ENCODE peak calls at places on chromosomes 1 and 21, in six cellular contexts. U, C, A, Y, S and N are unnamed samples.

GRCh38 chr1:25649505-25650218 is 33.1 kb downstream of the MAN1C1 start:
- DNase-seq in U (no peak), C (no peak), A (no peak), Y (peak; percentile 57), S (no peak), N (no peak)

GRCh38 chr1:25216123-25216522 is 16.2 kb downstream of the SYF2 start:
- DNase-seq in U (no peak), C (no peak), A (no peak), Y (no peak), S (no peak), N (no peak)

GRCh38 chr1:96973605-96974004 is 252.0 kb downstream of the PTBP2 start:
- DNase-seq in U (no peak), C (no peak), A (peak; percentile 33), Y (no peak), S (no peak), N (no peak)

GRCh38 chr21:28253378-28253777 is 739.3 kb downstream of the LTN1 start:
- DNase-seq in U (no peak), C (no peak), A (peak; percentile 62), Y (no peak), S (no peak), N (no peak)

GRCh38 chr1:6358757-6359567 is 34.6 kb downstream of the ACOT7 start:
- DNase-seq in U (no peak), C (peak; percentile 63), A (peak; percentile 86), Y (no peak), S (no peak), N (peak; percentile 71)

GRCh38 chr1:27074175-27074780 is 61.6 kb upstream of the TENT5B start:
- DNase-seq in U (no peak), C (no peak), A (peak; percentile 12), Y (no peak), S (peak; percentile 96), N (no peak)

GRCh38 chr1:40132383-40133121 is 28.6 kb upstream of the RLF start:
- DNase-seq in U (no peak), C (peak; percentile 19), A (no peak), Y (no peak), S (no peak), N (peak; percentile 7)

GRCh38 chr1:168892945-168893344 is 163.9 kb upstream of the DPT start:
- DNase-seq in U (no peak), C (no peak), A (no peak), Y (no peak), S (no peak), N (no peak)

GRCh38 chr1:90579212-90579802 is 137.8 kb downstream of the BARHL2 start:
- DNase-seq in U (no peak), C (peak; percentile 40), A (peak; percentile 40), Y (no peak), S (peak; percentile 26), N (peak; percentile 74)

GRCh38 chr1:23524716-23525401 is 6.2 kb downstream of the E2F2 start:
- DNase-seq in U (no peak), C (peak; percentile 75), A (no peak), Y (no peak), S (peak; percentile 99), N (no peak)

GRCh38 chr1:90925928-90926869 is 95.6 kb downstream of the ZNF644 start:
- DNase-seq in U (no peak), C (no peak), A (peak; percentile 84), Y (no peak), S (peak; percentile 24), N (peak; percentile 65)

GRCh38 chr1:240109130-240109529 is 17.4 kb downstream of the FMN2 start:
- DNase-seq in U (no peak), C (no peak), A (no peak), Y (no peak), S (no peak), N (no peak)

GRCh38 chr21:40531016-40531415 is 315.9 kb downstream of the DSCAM start:
- DNase-seq in U (no peak), C (no peak), A (no peak), Y (no peak), S (no peak), N (no peak)

GRCh38 chr1:231971397-231972233 is 345.0 kb downstream of the DISC1 start:
- DNase-seq in U (no peak), C (no peak), A (peak; percentile 64), Y (no peak), S (no peak), N (no peak)

GRCh38 chr1:70220517-70221240 is 501 bp upstream of the SRSF11 start:
- DNase-seq in U (no peak), C (peak; percentile 7), A (no peak), Y (no peak), S (no peak), N (peak; percentile 8)

GRCh38 chr1:6880951-6881690 is 95.9 kb downstream of the CAMTA1 start:
- DNase-seq in U (no peak), C (no peak), A (no peak), Y (no peak), S (no peak), N (no peak)

GRCh38 chr1:54172614-54173312 is 20.0 kb upstream of the CDCP2 start:
- DNase-seq in U (no peak), C (no peak), A (peak; percentile 45), Y (no peak), S (no peak), N (no peak)

GRCh38 chr1:29090937-29091618 is 32.6 kb downstream of the TMEM200B start:
- DNase-seq in U (no peak), C (no peak), A (no peak), Y (no peak), S (no peak), N (no peak)

GRCh38 chr1:188706742-188707141 is 1770.9 kb downstream of the BRINP3 start:
- DNase-seq in U (no peak), C (no peak), A (peak; percentile 89), Y (no peak), S (no peak), N (no peak)

GRCh38 chr21:35641271-35642016 is 418.9 kb downstream of the SETD4 start:
- DNase-seq in U (no peak), C (no peak), A (peak; percentile 67), Y (no peak), S (no peak), N (no peak)

GRCh38 chr1:187641015-187641414 is 812.3 kb downstream of the PLA2G4A start:
- DNase-seq in U (no peak), C (no peak), A (no peak), Y (no peak), S (no peak), N (no peak)

GRCh38 chr1:2961081-2961480 is 60.2 kb upstream of the ACTRT2 start:
- DNase-seq in U (no peak), C (no peak), A (no peak), Y (no peak), S (no peak), N (no peak)

GRCh38 chr1:110548381-110548780 is 29.4 kb upstream of the KCNA10 start:
- DNase-seq in U (no peak), C (peak; percentile 59), A (peak; percentile 8), Y (peak; percentile 39), S (no peak), N (peak; percentile 75)

GRCh38 chr1:187408217-187409004 is 579.7 kb downstream of the PLA2G4A start:
- DNase-seq in U (no peak), C (no peak), A (peak; percentile 37), Y (no peak), S (no peak), N (no peak)

GRCh38 chr1:109112652-109113285 is 1.1 kb upstream of the ELAPOR1 start:
- DNase-seq in U (peak; percentile 87), C (peak; percentile 93), A (peak; percentile 85), Y (peak; percentile 100), S (peak; percentile 58), N (peak; percentile 99)

GRCh38 chr1:222539951-222540597 is 7.8 kb downstream of the HHIPL2 start:
- DNase-seq in U (no peak), C (no peak), A (peak; percentile 16), Y (no peak), S (no peak), N (no peak)

GRCh38 chr1:44016081-44016874 is 15.0 kb downstream of the SLC6A9 start:
- DNase-seq in U (no peak), C (no peak), A (no peak), Y (no peak), S (no peak), N (no peak)

GRCh38 chr1:36133484-36133883 is 8.5 kb upstream of the COL8A2 start:
- DNase-seq in U (peak; percentile 56), C (no peak), A (peak; percentile 94), Y (no peak), S (no peak), N (no peak)

GRCh38 chr1:209879539-209879938 is 51.8 kb downstream of the UTP25 start:
- DNase-seq in U (no peak), C (no peak), A (no peak), Y (no peak), S (no peak), N (no peak)

GRCh38 chr1:51570063-51570720 is 46.7 kb upstream of the OSBPL9 start:
- DNase-seq in U (no peak), C (no peak), A (no peak), Y (no peak), S (no peak), N (no peak)